ENCODE peak calls at places on chromosomes 11 and 22, in eight cellular contexts. One of them, this sample, is unnamed.

GRCh38 chr22:22210375-22210774 is 34.2 kb upstream of the VPREB1 start:
- DNase-seq in A549: peak
- DNase-seq in lung: no peak
- DNase-seq in tibial nerve: no peak
- DNase-seq in fibroblast of mammary gland: peak
- DNase-seq in cardiac muscle cell: no peak
- DNase-seq in breast epithelium: no peak
- DNase-seq in AG10803: peak
- DNase-seq in this sample: no peak

GRCh38 chr22:43508489-43508888 is 96.7 kb downstream of the MPPED1 start:
- DNase-seq in AG10803: no peak
- DNase-seq in tibial nerve: no peak
- DNase-seq in cardiac muscle cell: no peak
- DNase-seq in A549: no peak
- DNase-seq in lung: no peak
- DNase-seq in breast epithelium: no peak
- DNase-seq in fibroblast of mammary gland: no peak
- DNase-seq in this sample: no peak

GRCh38 chr11:126135182-126136176 is 72.8 kb upstream of the CDON start:
- DNase-seq in cardiac muscle cell: no peak
- DNase-seq in breast epithelium: no peak
- DNase-seq in tibial nerve: no peak
- DNase-seq in A549: no peak
- DNase-seq in fibroblast of mammary gland: no peak
- DNase-seq in lung: no peak
- DNase-seq in AG10803: peak
- DNase-seq in this sample: no peak

GRCh38 chr11:62593434-62594044 is 2.2 kb upstream of the TUT1 start:
- DNase-seq in fibroblast of mammary gland: peak
- DNase-seq in lung: peak
- DNase-seq in breast epithelium: no peak
- DNase-seq in A549: peak
- DNase-seq in cardiac muscle cell: peak
- DNase-seq in AG10803: peak
- DNase-seq in tibial nerve: peak
- DNase-seq in this sample: peak

GRCh38 chr22:37569009-37569920 is 9.0 kb downstream of the CDC42EP1 start:
- DNase-seq in AG10803: no peak
- DNase-seq in cardiac muscle cell: no peak
- DNase-seq in lung: peak
- DNase-seq in fibroblast of mammary gland: no peak
- DNase-seq in A549: no peak
- DNase-seq in tibial nerve: no peak
- DNase-seq in breast epithelium: no peak
- DNase-seq in this sample: no peak

GRCh38 chr11:70186420-70186819 is 16.7 kb upstream of the FADD start:
- DNase-seq in lung: no peak
- DNase-seq in AG10803: no peak
- DNase-seq in breast epithelium: no peak
- DNase-seq in A549: no peak
- DNase-seq in cardiac muscle cell: no peak
- DNase-seq in fibroblast of mammary gland: no peak
- DNase-seq in tibial nerve: no peak
- DNase-seq in this sample: no peak

GRCh38 chr11:76459299-76459698 is 14.5 kb downstream of the EMSY start:
- DNase-seq in AG10803: no peak
- DNase-seq in A549: peak
- DNase-seq in cardiac muscle cell: no peak
- DNase-seq in tibial nerve: no peak
- DNase-seq in lung: no peak
- DNase-seq in breast epithelium: no peak
- DNase-seq in fibroblast of mammary gland: no peak
- DNase-seq in this sample: no peak

GRCh38 chr11:84687433-84687832 is 939.7 kb downstream of the DLG2 start:
- DNase-seq in lung: no peak
- DNase-seq in tibial nerve: no peak
- DNase-seq in cardiac muscle cell: no peak
- DNase-seq in A549: no peak
- DNase-seq in fibroblast of mammary gland: no peak
- DNase-seq in breast epithelium: no peak
- DNase-seq in AG10803: no peak
- DNase-seq in this sample: no peak

GRCh38 chr11:23078289-23078971 is 218.2 kb upstream of the CCDC179 start:
- DNase-seq in fibroblast of mammary gland: peak
- DNase-seq in lung: no peak
- DNase-seq in tibial nerve: no peak
- DNase-seq in breast epithelium: no peak
- DNase-seq in A549: no peak
- DNase-seq in cardiac muscle cell: no peak
- DNase-seq in AG10803: peak
- DNase-seq in this sample: no peak

GRCh38 chr11:10076458-10077141 is 217.4 kb downstream of the SBF2 start:
- DNase-seq in A549: peak
- DNase-seq in cardiac muscle cell: peak
- DNase-seq in AG10803: peak
- DNase-seq in fibroblast of mammary gland: peak
- DNase-seq in tibial nerve: no peak
- DNase-seq in lung: no peak
- DNase-seq in breast epithelium: no peak
- DNase-seq in this sample: no peak
- TF ChIP-seq CTCF in A549: no peak
- TF ChIP-seq CTCF in cardiac muscle cell: peak
- TF ChIP-seq CTCF in AG10803: peak
- TF ChIP-seq CTCF in fibroblast of mammary gland: peak
- TF ChIP-seq CTCF in tibial nerve: no peak
- TF ChIP-seq CTCF in lung: no peak
- TF ChIP-seq CTCF in breast epithelium: no peak
- TF ChIP-seq CTCF in this sample: no peak

DNA sequence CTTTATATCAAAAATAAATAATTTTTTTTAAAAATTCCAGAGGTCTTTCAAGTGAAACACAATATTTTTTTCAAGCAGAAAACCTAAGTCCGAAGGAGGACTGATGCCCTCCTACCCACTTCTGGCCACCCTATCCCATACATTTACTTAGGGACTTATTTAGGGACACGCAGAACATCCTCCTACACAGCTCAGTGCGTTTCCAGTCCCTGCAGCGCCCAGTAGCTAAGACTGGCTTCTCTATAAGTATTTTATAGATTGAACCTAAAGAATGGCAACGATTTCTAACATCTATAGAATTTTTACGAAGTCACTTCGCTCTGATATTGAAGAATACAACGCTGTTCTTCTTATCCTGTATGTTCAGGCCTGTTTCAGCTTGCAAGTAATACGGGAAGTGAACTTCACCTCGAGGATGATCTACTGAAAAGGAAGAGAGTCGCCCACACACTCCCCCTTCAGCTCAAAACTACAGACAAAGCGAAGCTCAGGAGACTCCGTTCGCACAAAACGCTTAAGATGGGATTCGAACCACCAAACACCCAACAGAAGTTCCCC is 341 bp downstream of the CHEK2 start:
- DNase-seq in lung: no peak
- DNase-seq in AG10803: no peak
- DNase-seq in A549: no peak
- DNase-seq in breast epithelium: no peak
- DNase-seq in fibroblast of mammary gland: no peak
- DNase-seq in cardiac muscle cell: peak
- DNase-seq in tibial nerve: no peak
- DNase-seq in this sample: no peak
- TF ChIP-seq CTCF in lung: no peak
- TF ChIP-seq CTCF in AG10803: no peak
- TF ChIP-seq CTCF in A549: no peak
- TF ChIP-seq CTCF in breast epithelium: no peak
- TF ChIP-seq CTCF in fibroblast of mammary gland: no peak
- TF ChIP-seq CTCF in cardiac muscle cell: peak
- TF ChIP-seq CTCF in tibial nerve: no peak
- TF ChIP-seq CTCF in this sample: no peak

GRCh38 chr11:85694385-85694980 is 8.5 kb upstream of the CCDC89 start:
- DNase-seq in AG10803: peak
- DNase-seq in lung: no peak
- DNase-seq in A549: peak
- DNase-seq in tibial nerve: no peak
- DNase-seq in fibroblast of mammary gland: peak
- DNase-seq in cardiac muscle cell: peak
- DNase-seq in breast epithelium: no peak
- DNase-seq in this sample: no peak
- TF ChIP-seq CTCF in AG10803: peak
- TF ChIP-seq CTCF in lung: peak
- TF ChIP-seq CTCF in A549: peak
- TF ChIP-seq CTCF in tibial nerve: peak
- TF ChIP-seq CTCF in fibroblast of mammary gland: peak
- TF ChIP-seq CTCF in cardiac muscle cell: peak
- TF ChIP-seq CTCF in breast epithelium: no peak
- TF ChIP-seq CTCF in this sample: no peak

GRCh38 chr11:129374081-129374992 is 1.3 kb upstream of the BARX2 start:
- DNase-seq in lung: no peak
- DNase-seq in breast epithelium: no peak
- DNase-seq in AG10803: no peak
- DNase-seq in A549: peak
- DNase-seq in tibial nerve: no peak
- DNase-seq in cardiac muscle cell: peak
- DNase-seq in fibroblast of mammary gland: no peak
- DNase-seq in this sample: no peak
- TF ChIP-seq CTCF in lung: no peak
- TF ChIP-seq CTCF in breast epithelium: no peak
- TF ChIP-seq CTCF in AG10803: no peak
- TF ChIP-seq CTCF in A549: no peak
- TF ChIP-seq CTCF in tibial nerve: no peak
- TF ChIP-seq CTCF in cardiac muscle cell: no peak
- TF ChIP-seq CTCF in fibroblast of mammary gland: no peak
- TF ChIP-seq CTCF in this sample: no peak